ENCODE peak calls at places on chromosomes 16 and 17, in four cellular contexts. T is body of pancreas, C is Peyer's patch, P is IMR-90. U is an unnamed sample.

GRCh38 chr17:41676058-41676419 is 12.6 kb upstream of the EIF1 start:
- DNase-seq in T (no peak), C (no peak), P (no peak), U (no peak)

GRCh38 chr16:30767767-30768465 is 5.8 kb downstream of the RNF40 start:
- DNase-seq in T (no peak), C (peak; percentile 74), P (no peak), U (no peak)

GRCh38 chr16:85878875-85879274 is 20.1 kb upstream of the IRF8 start:
- DNase-seq in T (no peak), C (peak; percentile 41), P (peak; percentile 71), U (no peak)

GRCh38 chr16:31876955-31877828 is 3.6 kb downstream of the ZNF267 start:
- DNase-seq in T (no peak), C (no peak), P (peak; percentile 96), U (no peak)

GRCh38 chr16:69834817-69835477 is 72.8 kb downstream of the WWP2 start:
- DNase-seq in T (no peak), C (no peak), P (no peak), U (no peak)

GRCh38 chr17:77493238-77493812 is 352.6 kb downstream of the SEC14L1 start:
- DNase-seq in T (peak; percentile 5), C (peak; percentile 48), P (no peak), U (peak; percentile 24)

GRCh38 chr16:11312718-11313492 is 31.8 kb upstream of the PRM1 start:
- DNase-seq in T (peak; percentile 74), C (peak; percentile 77), P (peak; percentile 78), U (no peak)

GRCh38 chr17:13222931-13223330 is 205.1 kb upstream of the ELAC2 start:
- DNase-seq in T (no peak), C (peak; percentile 45), P (no peak), U (no peak)

GRCh38 chr16:77555781-77556180 is 120.9 kb upstream of the ADAMTS18 start:
- DNase-seq in T (no peak), C (no peak), P (no peak), U (no peak)

GRCh38 chr17:83053021-83053778 is 26.2 kb upstream of the METRNL start:
- DNase-seq in T (peak; percentile 53), C (peak; percentile 48), P (peak; percentile 30), U (peak; percentile 61)

GRCh38 chr17:43648916-43649315 is 12.8 kb downstream of the MEOX1 start:
- DNase-seq in T (no peak), C (no peak), P (no peak), U (no peak)

GRCh38 chr17:51510940-51511339 is 250.6 kb downstream of the UTP18 start:
- DNase-seq in T (no peak), C (no peak), P (no peak), U (no peak)

GRCh38 chr17:13269196-13269595 is 251.4 kb upstream of the ELAC2 start:
- DNase-seq in T (no peak), C (no peak), P (no peak), U (no peak)

GRCh38 chr16:78638371-78638770 is 538.9 kb downstream of the WWOX start:
- DNase-seq in T (no peak), C (no peak), P (no peak), U (no peak)

GRCh38 chr16:67229906-67230808 is 3.2 kb downstream of the TMEM208 start:
- DNase-seq in T (no peak), C (no peak), P (no peak), U (no peak)

GRCh38 chr17:7237761-7238417 is 1.4 kb downstream of the PHF23 start:
- DNase-seq in T (peak; percentile 86), C (peak; percentile 94), P (peak; percentile 46), U (peak; percentile 86)

GRCh38 chr17:7240375-7240774 is 1.1 kb upstream of the PHF23 start:
- DNase-seq in T (no peak), C (no peak), P (no peak), U (no peak)

GRCh38 chr17:7241047-7241733 is 1.1 kb downstream of the GABARAP start:
- DNase-seq in T (no peak), C (no peak), P (no peak), U (no peak)

GRCh38 chr17:7238418-7239090 is 703 bp downstream of the PHF23 start:
- DNase-seq in T (peak; percentile 44), C (peak; percentile 62), P (no peak), U (peak; percentile 68)

DNA sequence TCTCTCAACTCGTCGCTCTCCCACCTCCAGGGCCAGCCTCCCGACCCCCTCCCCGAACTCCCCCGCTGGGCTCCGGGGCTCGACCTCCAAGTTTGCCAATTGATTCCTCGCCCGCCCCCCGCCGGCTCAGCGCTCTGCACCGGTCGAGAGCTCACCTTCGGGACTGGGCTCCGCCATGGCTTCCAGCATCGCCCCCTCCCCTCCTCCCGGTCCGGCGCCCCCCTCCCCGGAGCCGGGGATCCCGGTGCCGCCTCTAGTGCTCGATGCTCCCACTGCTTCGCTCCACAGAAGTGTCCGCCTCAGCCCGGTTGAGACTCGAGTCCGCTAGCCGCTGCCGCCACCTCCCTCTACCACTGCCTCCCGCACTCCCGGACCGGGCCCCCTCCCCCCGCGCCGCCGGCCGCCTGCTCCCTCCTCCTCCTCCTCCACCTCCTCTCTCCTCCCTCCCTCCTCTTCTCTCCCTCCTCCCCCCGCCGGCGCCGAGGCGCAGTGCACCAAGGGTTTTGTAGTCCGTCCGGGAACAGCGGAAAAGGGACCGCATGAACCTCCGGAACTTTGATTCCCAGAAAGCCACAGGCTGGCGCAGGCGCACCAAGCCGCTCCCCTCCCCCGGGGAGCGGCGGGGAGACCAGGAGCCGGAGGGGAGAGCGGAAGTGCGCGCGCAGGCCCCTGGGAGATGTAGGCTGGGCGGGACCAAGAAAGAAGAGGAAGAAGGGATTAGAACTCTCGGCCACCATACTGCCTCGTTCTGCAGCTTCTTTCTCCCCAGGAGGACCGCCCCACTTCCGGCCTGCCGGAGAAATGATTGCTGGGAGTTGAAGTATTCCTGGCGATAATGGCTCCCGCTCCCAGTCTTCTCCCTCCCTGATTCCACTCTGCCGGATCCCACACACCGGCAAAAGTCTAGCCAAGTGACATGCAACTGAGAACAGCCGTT is at the start of gene PHF23:
- DNase-seq in T (peak; percentile 99), C (peak; percentile 99), P (peak; percentile 99), U (peak; percentile 100)
- TF ChIP-seq POLR2A in T (peak; percentile 70), C (peak; percentile 78), P (no peak), U (no peak)

GRCh38 chr17:27532269-27533067 is 76.2 kb downstream of the KSR1 start:
- DNase-seq in T (peak; percentile 80), C (peak; percentile 70), P (peak; percentile 98), U (peak; percentile 57)

GRCh38 chr17:27529230-27529796 is 73.1 kb downstream of the KSR1 start:
- DNase-seq in T (peak; percentile 75), C (no peak), P (peak; percentile 76), U (no peak)

GRCh38 chr17:27531469-27531948 is 75.3 kb downstream of the KSR1 start:
- DNase-seq in T (no peak), C (no peak), P (no peak), U (no peak)

GRCh38 chr17:27533068-27533397 is 76.8 kb downstream of the KSR1 start:
- DNase-seq in T (no peak), C (no peak), P (no peak), U (no peak)

GRCh38 chr17:27530791-27531391 is 74.6 kb downstream of the KSR1 start:
- DNase-seq in T (peak; percentile 53), C (no peak), P (peak; percentile 64), U (peak; percentile 37)
- TF ChIP-seq POLR2A in T (no peak), C (no peak), P (no peak), U (no peak)

GRCh38 chr17:2239882-2240430 is 63.6 kb downstream of the SMG6 start:
- DNase-seq in T (peak; percentile 15), C (peak; percentile 74), P (peak; percentile 96), U (peak; percentile 81)
- TF ChIP-seq POLR2A in T (no peak), C (no peak), P (no peak), U (no peak)

GRCh38 chr16:53100131-53100748 is 45.4 kb downstream of the CHD9 start:
- DNase-seq in T (no peak), C (no peak), P (no peak), U (no peak)

GRCh38 chr16:53097190-53097589 is 42.4 kb downstream of the CHD9 start:
- DNase-seq in T (no peak), C (no peak), P (no peak), U (no peak)

GRCh38 chr16:53100889-53101288 is 46.1 kb downstream of the CHD9 start:
- DNase-seq in T (no peak), C (no peak), P (no peak), U (no peak)

GRCh38 chr16:53098526-53099317 is 43.9 kb downstream of the CHD9 start:
- DNase-seq in T (peak; percentile 64), C (peak; percentile 87), P (peak; percentile 96), U (peak; percentile 91)

GRCh38 chr16:53099318-53100130 is 44.7 kb downstream of the CHD9 start:
- DNase-seq in T (peak; percentile 98), C (peak; percentile 94), P (peak; percentile 89), U (peak; percentile 98)
- TF ChIP-seq POLR2A in T (peak; percentile 81), C (peak; percentile 65), P (peak; percentile 13), U (peak; percentile 59)

GRCh38 chr17:45149669-45150603 is 1.7 kb downstream of the HEXIM1 start:
- DNase-seq in T (peak; percentile 75), C (peak; percentile 83), P (peak; percentile 51), U (peak; percentile 79)

GRCh38 chr17:45147581-45148182 is 593 bp upstream of the HEXIM1 start:
- DNase-seq in T (peak; percentile 74), C (peak; percentile 90), P (peak; percentile 97), U (peak; percentile 91)

GRCh38 chr17:45148183-45149036 is at the start of gene HEXIM1:
- DNase-seq in T (peak; percentile 99), C (peak; percentile 100), P (peak; percentile 99), U (peak; percentile 100)

GRCh38 chr17:45150911-45151809 is 2.9 kb downstream of the HEXIM1 start:
- DNase-seq in T (no peak), C (no peak), P (no peak), U (no peak)

DNA sequence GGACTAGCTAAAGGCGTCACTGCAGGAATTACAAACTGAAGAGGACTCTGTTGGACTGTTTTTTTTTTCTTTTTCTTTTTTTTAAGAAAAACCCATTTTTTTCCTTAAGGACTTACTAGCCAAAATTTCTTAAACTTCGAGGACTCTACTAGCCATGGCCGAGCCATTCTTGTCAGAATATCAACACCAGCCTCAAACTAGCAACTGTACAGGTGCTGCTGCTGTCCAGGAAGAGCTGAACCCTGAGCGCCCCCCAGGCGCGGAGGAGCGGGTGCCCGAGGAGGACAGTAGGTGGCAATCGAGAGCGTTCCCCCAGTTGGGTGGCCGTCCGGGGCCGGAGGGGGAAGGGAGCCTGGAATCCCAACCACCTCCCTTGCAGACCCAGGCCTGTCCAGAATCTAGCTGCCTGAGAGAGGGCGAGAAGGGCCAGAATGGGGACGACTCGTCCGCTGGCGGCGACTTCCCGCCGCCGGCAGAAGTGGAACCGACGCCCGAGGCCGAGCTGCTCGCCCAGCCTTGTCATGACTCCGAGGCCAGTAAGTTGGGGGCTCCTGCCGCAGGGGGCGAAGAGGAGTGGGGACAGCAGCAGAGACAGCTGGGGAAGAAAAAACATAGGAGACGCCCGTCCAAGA is 878 bp downstream of the HEXIM1 start:
- DNase-seq in T (peak; percentile 84), C (peak; percentile 93), P (peak; percentile 78), U (peak; percentile 91)
- TF ChIP-seq POLR2A in T (peak; percentile 54), C (peak; percentile 14), P (no peak), U (peak; percentile 67)

GRCh38 chr17:44899074-44899782 is at the start of gene EFTUD2:
- DNase-seq in T (peak; percentile 96), C (peak; percentile 96), P (peak; percentile 84), U (peak; percentile 92)
- TF ChIP-seq POLR2A in T (peak; percentile 86), C (peak; percentile 64), P (peak; percentile 91), U (peak; percentile 46)

U was measured in adrenal gland.